ENCODE peak calls at places on chromosomes 2 and 18, in nine cellular contexts. C, I, Q, D, E, R, U, H and L are unnamed samples.

GRCh38 chr2:201358684-201359083 is 1.5 kb upstream of the FLACC1 start:
- DNase-seq in D (no peak), I (no peak), C (peak; percentile 39), H (no peak), Q (peak; percentile 66), U (no peak), R (no peak), E (no peak), L (no peak)

GRCh38 chr2:223884399-223884798 is 47.0 kb upstream of the AP1S3 start:
- DNase-seq in H (no peak), D (no peak), E (no peak), I (no peak), R (no peak), Q (no peak), U (no peak), C (no peak), L (no peak)

GRCh38 chr18:8844721-8845148 is 139.4 kb downstream of the MTCL1 start:
- DNase-seq in R (no peak), Q (no peak), I (no peak), H (no peak), E (no peak), C (no peak), U (no peak), D (no peak), L (no peak)

GRCh38 chr18:48550101-48550729 is 11.4 kb downstream of the CTIF start:
- DNase-seq in U (no peak), E (no peak), I (no peak), C (no peak), D (no peak), R (peak; percentile 38), H (peak; percentile 40), Q (no peak), L (no peak)

GRCh38 chr18:2923464-2923863 is 76.7 kb downstream of the EMILIN2 start:
- DNase-seq in C (no peak), Q (no peak), H (no peak), R (no peak), D (no peak), E (no peak), U (no peak), I (no peak), L (no peak)

GRCh38 chr2:19219060-19219459 is 139.4 kb downstream of the OSR1 start:
- DNase-seq in U (no peak), D (no peak), I (no peak), R (no peak), C (no peak), Q (no peak), E (no peak), H (no peak), L (no peak)

GRCh38 chr2:112996635-112997034 is 8.6 kb upstream of the IL36A start:
- DNase-seq in I (no peak), R (no peak), C (no peak), E (no peak), H (no peak), D (no peak), U (no peak), Q (no peak), L (no peak)

GRCh38 chr2:26970928-26971627 is 641 bp downstream of the MAPRE3 start:
- DNase-seq in C (peak; percentile 15), D (no peak), Q (peak; percentile 19), H (no peak), I (no peak), E (no peak), U (no peak), R (peak; percentile 76), L (peak; percentile 12)

GRCh38 chr2:217887841-217888665 is 114.7 kb downstream of the TNS1 start:
- DNase-seq in Q (peak; percentile 34), H (peak; percentile 43), E (no peak), R (no peak), D (no peak), U (no peak), I (peak; percentile 80), C (peak; percentile 66), L (no peak)

GRCh38 chr2:217889656-217890055 is 113.1 kb downstream of the TNS1 start:
- DNase-seq in E (no peak), H (peak; percentile 46), C (no peak), U (no peak), Q (no peak), I (no peak), D (no peak), R (no peak), L (no peak)

GRCh38 chr2:217884985-217885384 is 117.8 kb downstream of the TNS1 start:
- DNase-seq in H (no peak), U (no peak), D (no peak), R (no peak), E (no peak), C (no peak), I (no peak), Q (no peak), L (no peak)

GRCh38 chr2:217890445-217890844 is 112.3 kb downstream of the TNS1 start:
- DNase-seq in Q (peak; percentile 83), D (no peak), I (no peak), C (peak; percentile 77), H (peak; percentile 48), U (no peak), R (no peak), E (no peak), L (peak; percentile 73)

GRCh38 chr2:217886720-217887309 is 116.0 kb downstream of the TNS1 start:
- DNase-seq in D (no peak), R (peak; percentile 94), E (no peak), H (peak; percentile 81), I (peak; percentile 72), Q (peak; percentile 75), U (no peak), C (peak; percentile 77), L (no peak)
- TF ChIP-seq CTCF in D (peak; percentile 60), R (peak; percentile 88), E (peak; percentile 75), H (peak; percentile 78), I (peak; percentile 78), Q (peak; percentile 79), U (peak; percentile 81), C (peak; percentile 85), L (peak; percentile 91)

GRCh38 chr18:78540636-78541400 is 438.8 kb upstream of the SALL3 start:
- DNase-seq in Q (no peak), U (no peak), H (no peak), D (no peak), C (no peak), E (no peak), R (peak; percentile 20), I (no peak), L (no peak)
- H3K27me3 ChIP-seq in Q (no peaks in the 10 kb centered on the region), U (no peaks in the 10 kb centered on the region), H (no peaks in the 10 kb centered on the region), D (no peaks in the 10 kb centered on the region), C (no peaks in the 10 kb centered on the region), E (no peaks in the 10 kb centered on the region), R (no peaks in the 10 kb centered on the region), I (no peaks in the 10 kb centered on the region), L (no peaks in the 10 kb centered on the region)

GRCh38 chr2:88687384-88687783 is 4.1 kb upstream of the RPIA start:
- DNase-seq in Q (no peak), U (no peak), D (no peak), E (no peak), H (no peak), C (no peak), R (no peak), I (no peak), L (no peak)

GRCh38 chr2:88690591-88691338 is 708 bp upstream of the RPIA start:
- DNase-seq in U (peak; percentile 7), I (peak; percentile 24), H (peak; percentile 78), D (peak; percentile 66), E (peak; percentile 56), C (peak; percentile 35), Q (no peak), R (no peak), L (no peak)

GRCh38 chr2:88692187-88692586 is 714 bp downstream of the RPIA start:
- DNase-seq in C (peak; percentile 30), R (peak; percentile 70), E (peak; percentile 52), D (no peak), H (peak; percentile 72), Q (peak; percentile 8), U (no peak), I (peak; percentile 13), L (peak; percentile 7)

GRCh38 chr2:88694015-88694414 is 2.5 kb downstream of the RPIA start:
- DNase-seq in D (no peak), R (no peak), Q (no peak), I (no peak), H (no peak), C (no peak), U (no peak), E (peak; percentile 78), L (no peak)

DNA sequence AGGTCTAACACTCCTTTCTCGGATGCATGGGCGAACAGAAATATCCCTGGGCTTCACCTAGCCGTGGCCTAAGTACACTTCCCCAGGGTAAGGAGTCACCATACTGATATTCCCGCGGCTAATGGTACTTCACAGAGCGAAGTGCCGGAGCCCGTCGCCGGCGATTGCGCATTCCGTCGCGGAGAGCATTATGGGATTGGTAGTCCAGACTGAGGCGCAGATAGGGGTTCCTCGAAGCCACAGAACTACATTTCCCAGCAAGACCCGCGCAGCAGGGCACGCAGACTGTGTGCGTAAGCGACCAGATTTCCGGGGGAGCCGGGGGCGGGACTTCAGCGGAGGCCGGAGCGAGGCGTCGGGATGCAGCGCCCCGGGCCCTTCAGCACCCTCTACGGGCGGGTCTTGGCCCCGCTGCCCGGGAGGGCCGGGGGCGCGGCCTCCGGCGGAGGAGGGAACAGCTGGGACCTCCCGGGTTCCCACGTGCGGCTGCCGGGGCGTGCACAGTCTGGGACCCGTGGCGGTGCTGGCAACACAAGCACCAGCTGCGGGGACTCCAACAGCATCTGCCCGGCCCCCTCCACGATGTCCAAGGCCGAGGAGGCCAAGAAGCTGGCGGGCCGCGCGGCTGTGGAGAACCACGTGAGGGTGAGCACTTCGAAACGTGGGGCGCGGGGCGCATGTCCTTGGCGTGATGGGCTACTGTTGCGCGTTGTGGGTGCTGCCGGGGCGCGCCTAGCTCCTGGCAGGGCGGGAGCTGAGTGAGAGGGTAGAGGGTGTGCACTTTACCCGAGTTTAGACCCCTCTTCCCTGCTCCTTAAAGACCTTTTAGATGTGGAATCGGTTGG is at the start of gene RPIA:
- DNase-seq in C (peak; percentile 99), I (peak; percentile 98), E (peak; percentile 99), D (peak; percentile 98), U (peak; percentile 97), H (peak; percentile 100), R (peak; percentile 99), Q (peak; percentile 99), L (peak; percentile 96)
- TF ChIP-seq CTCF in C (peak; percentile 56), I (peak; percentile 54), E (peak; percentile 81), D (peak; percentile 49), U (peak; percentile 38), H (peak; percentile 69), R (peak; percentile 79), Q (peak; percentile 61), L (peak; percentile 73)

DNA sequence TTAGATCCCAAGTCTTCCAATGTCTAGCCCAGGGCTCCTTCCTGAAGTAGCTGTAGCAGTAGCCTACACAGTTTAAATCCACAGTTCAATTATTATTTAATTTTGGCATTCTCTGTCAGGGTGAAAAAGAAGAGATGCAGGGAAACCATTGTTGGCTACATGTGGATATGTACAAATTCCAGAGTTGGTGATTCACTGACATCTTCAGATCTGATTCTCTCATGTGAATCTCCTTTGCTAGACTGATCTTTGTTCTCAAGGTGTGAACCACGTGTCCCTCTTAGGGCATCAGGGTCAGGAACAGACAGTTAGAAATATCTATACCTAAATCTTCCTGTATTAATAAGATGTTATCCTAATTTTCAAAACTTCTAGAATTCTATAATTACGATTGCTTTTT is 36.7 kb downstream of the ADCYAP1 start:
- DNase-seq in Q (no peak), U (no peak), E (no peak), R (no peak), I (no peak), D (no peak), H (no peak), C (no peak), L (no peak)
- H3K27me3 ChIP-seq in Q (no peaks in the 10 kb centered on the region), U (no peaks in the 10 kb centered on the region), E (no peaks in the 10 kb centered on the region), R (no peaks in the 10 kb centered on the region), I (peaks cover 3% of the 10 kb centered on the region), D (no peaks in the 10 kb centered on the region), H (no peaks in the 10 kb centered on the region), C (no peaks in the 10 kb centered on the region), L (no peaks in the 10 kb centered on the region)

GRCh38 chr2:15546297-15547098 is 14.6 kb downstream of the NBAS start:
- DNase-seq in R (no peak), U (no peak), H (no peak), I (no peak), C (no peak), D (no peak), E (no peak), Q (no peak), L (no peak)
- TF ChIP-seq CTCF in R (peak; percentile 80), U (no peak), H (no peak), I (no peak), C (no peak), D (no peak), E (no peak), Q (no peak), L (peak; percentile 8)